ENCODE peak calls at places on chromosome 22, in nine cellular contexts. I is body of pancreas; Q is colonic mucosa; X is coronary artery; A is CD4-positive, alpha-beta memory T cell; F is NB4; Z is GM12865; O is HL-60; Y is left ventricle myocardium inferior. L is an unnamed sample.

GRCh38 chr22:38467438-38467903 is 425 bp upstream of the KDELR3 start:
- DNase-seq in Z (no peak), A (no peak), F (no peak), Y (no peak), Q (peak), I (peak), O (no peak), X (no peak), L (no peak)

GRCh38 chr22:41915035-41915782 is at the start of gene SHISA8:
- DNase-seq in Y (peak), A (peak), I (peak), F (peak), X (no peak), Q (peak), Z (peak), O (peak), L (peak)

GRCh38 chr22:47129902-47130301 is 367.5 kb downstream of the TBC1D22A start:
- DNase-seq in Z (no peak), Y (peak), I (peak), Q (peak), X (no peak), O (peak), A (no peak), F (peak), L (no peak)

GRCh38 chr22:31530816-31531180 is 34.5 kb downstream of the SFI1 start:
- DNase-seq in I (no peak), Q (no peak), F (no peak), Z (no peak), Y (no peak), A (no peak), O (no peak), X (no peak), L (no peak)

GRCh38 chr22:33726294-33726711 is 194.0 kb downstream of the LARGE1 start:
- DNase-seq in Y (no peak), O (no peak), A (no peak), Q (no peak), I (peak), X (no peak), Z (no peak), F (no peak), L (peak)

GRCh38 chr22:24330636-24331035 is 60.0 kb downstream of the SPECC1L start:
- DNase-seq in Y (no peak), X (no peak), Z (no peak), F (no peak), A (no peak), O (no peak), I (peak), Q (no peak), L (no peak)

GRCh38 chr22:39290724-39291161 is 28.7 kb downstream of the RPL3 start:
- DNase-seq in I (peak), Q (no peak), F (no peak), O (no peak), Z (peak), A (no peak), X (no peak), Y (peak), L (peak)

GRCh38 chr22:37601540-37602442 is 6.8 kb upstream of the GGA1 start:
- DNase-seq in Q (peak), O (no peak), I (peak), A (no peak), Y (no peak), F (peak), X (no peak), Z (peak), L (peak)

GRCh38 chr22:32801436-32802290 is at the start of gene TIMP3:
- DNase-seq in A (no peak), Q (peak), F (peak), Y (peak), I (peak), O (no peak), X (peak), Z (no peak), L (peak)

GRCh38 chr22:42957958-42958357 is 57.0 kb downstream of the PACSIN2 start:
- DNase-seq in O (no peak), Q (no peak), A (no peak), X (no peak), Y (no peak), Z (no peak), F (no peak), I (no peak), L (no peak)
- H3K4me3 ChIP-seq in O (no peak), Q (no peak), A (no peak), X (peak), Y (peak), Z (no peak), F (no peak), I (no peak), L (no peak)

GRCh38 chr22:40638261-40638660 is 1.7 kb upstream of the MRTFA start:
- DNase-seq in O (no peak), Q (no peak), X (no peak), Z (no peak), F (no peak), A (no peak), I (no peak), Y (no peak), L (no peak)
- H3K4me3 ChIP-seq in O (peak), Q (no peak), X (peak), Z (no peak), F (no peak), A (no peak), I (no peak), Y (peak), L (no peak)

DNA sequence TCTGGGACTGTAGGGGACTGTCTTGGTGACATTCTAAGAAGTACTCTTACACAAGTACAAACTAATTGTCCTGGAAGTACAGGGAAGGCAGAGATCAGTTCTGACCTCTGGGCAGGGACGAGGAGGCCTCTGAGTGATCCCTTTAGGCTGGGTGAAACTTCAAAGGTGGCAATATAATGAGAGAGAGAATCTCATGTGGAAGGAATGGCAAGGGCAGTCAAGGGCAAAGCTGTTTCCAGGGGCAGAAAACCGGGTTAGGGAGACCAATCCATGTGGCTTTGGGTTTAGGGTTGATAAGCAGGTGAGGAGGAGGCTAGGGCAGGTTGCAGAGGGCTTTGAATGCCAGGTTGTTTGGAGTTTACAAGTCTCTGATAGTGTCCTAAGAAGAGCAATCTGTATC is 21.3 kb upstream of the MYH9 start:
- DNase-seq in X (no peak), A (no peak), Q (no peak), Z (no peak), O (no peak), F (no peak), I (no peak), Y (no peak), L (no peak)
- H3K4me3 ChIP-seq in X (no peak), A (no peak), Q (peak), Z (no peak), O (no peak), F (no peak), I (no peak), Y (no peak), L (no peak)

GRCh38 chr22:19720150-19720827 is 3.0 kb upstream of the GP1BB start:
- DNase-seq in I (no peak), O (no peak), F (no peak), X (no peak), A (no peak), Z (no peak), Q (no peak), Y (no peak), L (no peak)

GRCh38 chr22:19718255-19719054 is 4.2 kb downstream of the SEPTIN5 start:
- DNase-seq in O (no peak), Y (no peak), Q (no peak), F (peak), Z (no peak), A (no peak), X (no peak), I (no peak), L (no peak)

GRCh38 chr22:19717691-19718254 is 3.5 kb downstream of the SEPTIN5 start:
- DNase-seq in X (no peak), A (peak), Y (peak), Z (peak), I (peak), Q (peak), O (peak), F (peak), L (peak)

GRCh38 chr22:19719488-19720021 is 3.8 kb upstream of the GP1BB start:
- DNase-seq in X (no peak), O (no peak), Q (no peak), I (no peak), Y (no peak), F (no peak), A (no peak), Z (no peak), L (no peak)

DNA sequence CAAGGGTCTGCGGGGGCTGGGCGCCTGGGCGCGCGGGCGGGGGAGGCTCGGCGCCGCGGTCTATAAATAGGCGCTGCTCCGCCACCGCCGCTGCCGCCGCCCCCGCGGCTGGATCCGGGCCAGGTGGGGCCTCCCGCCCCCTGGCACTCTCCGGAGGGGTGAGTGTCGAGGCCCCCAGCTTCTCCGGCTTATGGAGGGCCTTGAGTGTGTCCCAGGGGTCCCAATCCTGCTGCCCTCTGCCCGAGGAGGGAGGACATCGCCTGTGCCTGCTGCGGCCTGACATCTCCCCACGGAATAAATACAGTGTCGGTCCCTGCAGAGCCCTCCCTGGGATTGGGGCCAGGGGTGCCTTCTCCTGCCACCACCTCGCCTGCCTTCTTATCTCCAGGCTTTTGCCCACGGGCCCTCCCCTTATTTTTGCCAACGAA is 4.3 kb upstream of the GP1BB start:
- DNase-seq in F (peak), Q (no peak), Z (no peak), A (no peak), O (no peak), I (no peak), X (no peak), Y (peak), L (no peak)
- H3K4me3 ChIP-seq in F (peak), Q (peak), Z (no peak), A (peak), O (no peak), I (no peak), X (peak), Y (peak), L (peak)

GRCh38 chr22:22882033-22882717 is 5.4 kb upstream of the IGLL5 start:
- DNase-seq in A (no peak), F (peak), I (no peak), O (peak), Y (no peak), Q (peak), Z (peak), X (peak), L (no peak)
- H3K4me3 ChIP-seq in A (no peak), F (no peak), I (no peak), O (no peak), Y (no peak), Q (no peak), Z (peak), X (no peak), L (no peak)

DNA sequence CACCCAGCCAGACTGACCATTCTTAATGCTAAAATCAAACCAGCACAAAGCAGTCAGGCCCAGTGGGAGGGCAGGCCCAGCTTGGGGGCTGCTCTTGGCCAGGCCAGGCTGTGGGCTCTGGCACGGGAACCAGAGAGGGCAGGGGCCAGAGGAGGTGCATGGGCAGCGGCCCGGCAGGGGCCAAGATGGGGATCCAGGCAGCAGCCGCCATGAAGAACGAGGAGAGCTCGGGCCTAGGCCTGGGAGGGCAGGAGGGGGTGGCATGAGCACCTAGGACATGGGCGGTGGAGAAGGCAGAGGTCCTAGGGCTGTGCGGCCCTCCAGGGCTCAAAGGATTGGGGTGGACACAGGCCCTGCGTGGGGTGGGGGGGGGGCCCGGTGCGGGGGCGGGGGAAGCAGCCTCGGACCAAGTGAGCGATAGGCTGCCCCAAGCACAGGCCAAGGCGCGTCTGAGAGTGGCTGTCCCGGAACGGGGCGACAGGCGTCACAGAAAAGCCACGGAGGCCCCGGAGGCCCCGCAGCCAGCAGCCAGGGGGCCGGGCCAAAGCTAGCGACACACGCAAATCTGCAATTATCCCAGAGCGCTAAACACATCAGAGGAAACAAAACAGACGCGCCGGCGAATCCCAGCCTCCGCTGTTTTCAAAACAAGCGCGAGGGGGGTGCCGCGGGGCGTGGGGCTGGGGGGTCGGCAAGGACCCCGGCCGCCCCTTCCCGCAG is 8.3 kb downstream of the PLXNB2 start:
- DNase-seq in O (no peak), Q (no peak), Y (peak), Z (no peak), X (no peak), F (no peak), I (no peak), A (no peak), L (no peak)
- H3K4me3 ChIP-seq in O (no peak), Q (peak), Y (peak), Z (no peak), X (peak), F (no peak), I (no peak), A (no peak), L (no peak)

DNA sequence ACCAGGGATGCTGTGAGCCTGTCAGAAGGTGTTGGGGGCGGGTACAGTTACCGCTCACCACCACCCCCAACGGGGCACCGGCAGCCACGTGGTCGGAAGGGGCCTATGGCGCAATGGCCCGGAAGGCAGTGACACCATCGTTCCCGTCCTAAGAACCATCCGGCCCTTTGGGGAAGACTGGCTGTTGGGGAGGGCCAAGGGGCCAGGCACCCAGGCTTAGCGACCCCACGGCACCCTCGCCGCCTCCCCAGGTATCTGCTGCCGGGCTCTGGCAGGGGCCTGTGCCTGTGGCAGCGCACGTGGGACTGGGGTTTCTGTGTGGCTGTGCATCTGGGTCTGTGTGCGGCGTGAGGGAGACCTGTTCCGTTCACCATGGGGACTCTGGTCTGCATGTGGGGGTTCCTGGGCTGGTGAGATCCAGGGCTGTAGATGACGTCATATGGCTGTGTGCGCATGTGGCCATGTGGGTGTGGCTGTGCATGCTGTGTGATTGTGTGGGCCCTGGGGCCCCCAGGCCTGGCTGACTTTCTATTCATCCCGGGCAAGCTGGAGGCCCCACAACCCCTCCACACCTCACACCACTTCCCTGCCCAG is 703 bp downstream of the OSM start:
- DNase-seq in I (no peak), X (no peak), Z (peak), Q (peak), O (peak), Y (peak), F (peak), A (peak), L (no peak)
- H3K4me3 ChIP-seq in I (no peak), X (peak), Z (peak), Q (peak), O (peak), Y (peak), F (peak), A (peak), L (no peak)

GRCh38 chr22:19260194-19260593 is 31.3 kb downstream of the CLTCL1 start:
- DNase-seq in Y (no peak), I (no peak), F (no peak), Z (no peak), O (no peak), X (no peak), Q (no peak), A (no peak), L (no peak)
- H3K4me3 ChIP-seq in Y (peak), I (no peak), F (peak), Z (no peak), O (no peak), X (peak), Q (no peak), A (peak), L (peak)

DNA sequence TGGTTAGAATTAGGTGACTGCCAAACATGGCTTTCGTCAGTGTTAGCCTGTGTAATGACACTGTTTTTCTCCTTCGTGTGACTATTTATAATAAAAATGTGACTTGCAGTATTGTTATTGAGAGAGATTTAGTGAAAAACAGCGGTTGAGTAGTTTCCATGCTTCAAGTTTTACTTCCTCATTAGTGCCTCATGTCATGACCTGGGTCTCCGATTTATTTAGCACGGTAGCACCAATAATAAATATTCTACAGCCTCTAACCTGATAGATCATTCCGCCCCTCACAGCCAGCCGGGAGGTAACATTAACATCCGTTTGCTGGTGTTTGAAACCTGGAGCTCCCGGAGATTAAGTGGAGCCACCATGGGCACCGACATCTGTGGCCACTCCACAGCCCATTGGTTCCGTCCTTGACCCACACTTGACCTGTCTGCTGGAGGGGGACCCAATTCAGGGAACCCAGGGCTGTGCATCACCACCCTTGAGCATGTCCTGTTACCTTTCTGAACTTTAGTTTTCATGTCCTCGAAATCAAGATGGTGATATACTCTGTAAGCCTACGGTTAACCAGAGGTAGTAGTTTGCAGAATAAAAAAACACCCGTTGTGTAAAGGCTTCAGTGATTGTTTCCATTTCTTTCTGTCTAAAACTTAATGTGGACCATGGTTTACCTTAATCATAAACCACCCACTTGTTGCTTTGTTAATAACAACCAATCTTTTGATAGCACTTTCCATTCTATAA is 104.1 kb downstream of the ATXN10 start:
- DNase-seq in F (no peak), Y (no peak), A (no peak), Q (no peak), I (no peak), X (no peak), O (no peak), Z (peak), L (no peak)
- H3K4me3 ChIP-seq in F (no peak), Y (no peak), A (no peak), Q (no peak), I (no peak), X (no peak), O (no peak), Z (peak), L (no peak)

GRCh38 chr22:28822930-28823481 is 22.6 kb upstream of the XBP1 start:
- DNase-seq in Q (peak), X (no peak), A (peak), O (no peak), F (no peak), Y (no peak), Z (peak), I (peak), L (no peak)
- H3K4me3 ChIP-seq in Q (no peak), X (no peak), A (no peak), O (no peak), F (no peak), Y (no peak), Z (no peak), I (no peak), L (no peak)

L was measured in MG63.